ENCODE peak calls at places on chromosomes 12 and 14, in nine cellular contexts. K is Peyer's patch, X is astrocyte of the cerebellum, Z is tibial artery, V is hepatocyte, N is fibroblast of villous mesenchyme, B is Panc1, Y is glutamatergic neuron, U is body of pancreas. C is an unnamed sample.

GRCh38 chr14:41605550-41606248 is 977 bp upstream of the LRFN5 start:
- DNase-seq in B (no peak), U (no peak), X (no peak), Y (peak; percentile 63), N (peak; percentile 38), K (no peak), Z (no peak), V (peak; percentile 56), C (no peak)

GRCh38 chr14:103207404-103208072 is 84.3 kb downstream of the TNFAIP2 start:
- DNase-seq in Y (no peak), B (no peak), Z (no peak), K (no peak), N (peak; percentile 49), V (peak; percentile 59), X (no peak), U (no peak), C (no peak)

GRCh38 chr12:124190301-124191023 is 104.4 kb upstream of the RFLNA start:
- DNase-seq in Z (no peak), X (no peak), B (no peak), N (no peak), K (no peak), V (no peak), U (no peak), Y (no peak), C (no peak)

GRCh38 chr12:104687823-104688573 is 231.2 kb downstream of the CHST11 start:
- DNase-seq in X (no peak), K (no peak), Y (no peak), N (no peak), U (no peak), B (no peak), V (no peak), Z (no peak), C (no peak)

GRCh38 chr12:116864371-116865160 is 16.7 kb downstream of the HRK start:
- DNase-seq in V (no peak), K (no peak), U (no peak), Y (no peak), N (peak; percentile 71), X (peak; percentile 13), Z (no peak), B (no peak), C (peak; percentile 69)

GRCh38 chr14:61368061-61368710 is 46.8 kb downstream of the PRKCH start:
- DNase-seq in Z (no peak), X (no peak), U (no peak), K (no peak), B (no peak), N (no peak), Y (no peak), V (no peak), C (no peak)

GRCh38 chr14:51828017-51828797 is 32.2 kb upstream of the GNG2 start:
- DNase-seq in N (no peak), U (no peak), Y (peak; percentile 55), V (peak; percentile 17), Z (no peak), K (peak; percentile 71), B (no peak), X (peak; percentile 20), C (peak; percentile 72)

GRCh38 chr12:106801830-106802561 is 27.5 kb downstream of the RIC8B start:
- DNase-seq in Y (no peak), Z (no peak), U (no peak), V (no peak), K (no peak), N (no peak), X (no peak), B (no peak), C (no peak)

GRCh38 chr14:41873379-41874034 is 266.8 kb downstream of the LRFN5 start:
- DNase-seq in X (peak; percentile 6), V (no peak), N (peak; percentile 24), B (no peak), U (no peak), Y (no peak), Z (no peak), K (no peak), C (no peak)

GRCh38 chr12:54227376-54227775 is 38.6 kb upstream of the SMUG1 start:
- DNase-seq in V (no peak), N (no peak), Y (peak; percentile 35), K (no peak), U (no peak), B (no peak), X (no peak), Z (no peak), C (no peak)

GRCh38 chr14:49173765-49174373 is 412.3 kb downstream of the RPS29 start:
- DNase-seq in N (peak; percentile 66), V (peak; percentile 84), Y (peak; percentile 82), Z (no peak), X (peak; percentile 72), U (peak; percentile 59), K (peak; percentile 64), B (peak; percentile 50), C (peak; percentile 75)
- TF ChIP-seq CTCF in N (peak; percentile 65), V (peak; percentile 69), Y (peak; percentile 61), Z (peak; percentile 37), X (peak; percentile 77), U (peak; percentile 47), K (no peak), B (peak; percentile 67), C (peak; percentile 71)

DNA sequence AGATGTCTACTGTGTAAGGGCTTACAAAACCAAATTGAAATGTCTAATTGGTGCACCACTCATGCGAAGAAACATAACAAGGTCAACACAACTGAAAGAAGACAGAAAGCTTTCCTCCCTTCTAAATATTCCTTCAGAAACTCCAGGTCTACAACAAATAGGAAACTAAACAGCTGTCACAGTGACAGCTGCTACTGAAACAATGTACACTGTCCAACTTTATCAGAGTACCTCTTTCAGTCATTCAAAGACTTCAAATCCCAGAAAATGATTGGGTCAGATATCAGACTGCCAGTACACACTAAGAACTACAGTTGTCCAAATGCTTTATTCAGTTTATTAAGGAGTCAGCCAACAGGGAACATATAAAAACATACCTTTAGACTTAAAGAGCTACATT is 35.2 kb downstream of the CEP128 start:
- DNase-seq in N (no peak), U (no peak), Z (no peak), K (no peak), B (no peak), X (no peak), V (no peak), Y (no peak), C (no peak)
- TF ChIP-seq CTCF in N (no peak), U (no peak), Z (no peak), K (no peak), B (no peak), X (no peak), V (no peak), Y (no peak), C (no peak)

DNA sequence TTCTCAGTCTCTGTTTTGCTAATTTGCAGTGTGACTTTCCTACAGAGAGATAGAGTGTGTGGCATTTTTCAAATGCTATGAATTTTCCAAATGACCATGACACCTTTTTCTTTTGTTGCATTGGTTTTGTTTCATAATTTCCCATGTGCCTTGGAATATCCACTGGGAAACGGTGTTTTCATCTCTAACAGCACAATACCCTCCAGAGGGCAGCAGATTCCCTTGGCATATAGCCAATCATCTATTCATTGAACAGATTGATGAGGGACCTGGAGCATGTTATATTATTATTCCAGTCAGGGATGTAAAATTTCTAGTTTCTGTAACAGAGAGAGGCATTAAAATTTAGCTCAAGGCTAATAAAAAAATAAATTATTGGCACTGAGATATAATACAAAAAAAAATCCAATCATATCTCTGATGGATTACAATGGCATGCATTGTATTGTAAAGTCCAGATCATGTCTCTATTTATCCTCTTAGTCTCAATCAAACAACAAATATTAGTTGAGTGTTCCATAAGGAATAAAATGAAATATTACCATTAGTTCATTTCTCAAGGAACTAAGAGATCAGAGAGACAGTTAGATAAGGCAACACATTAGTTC is 29.6 kb upstream of the NTN4 start:
- DNase-seq in B (no peak), U (peak; percentile 72), V (peak; percentile 58), N (peak; percentile 49), Z (no peak), Y (peak; percentile 24), X (no peak), K (no peak), C (peak; percentile 73)
- TF ChIP-seq CTCF in B (peak; percentile 59), U (peak; percentile 74), V (peak; percentile 62), N (peak; percentile 58), Z (peak; percentile 46), Y (peak; percentile 36), X (peak; percentile 72), K (no peak), C (peak; percentile 47)

GRCh38 chr12:90029317-90029716 is 320.7 kb upstream of the ATP2B1 start:
- DNase-seq in Z (no peak), U (no peak), X (no peak), Y (no peak), B (no peak), V (no peak), K (no peak), N (no peak), C (no peak)
- TF ChIP-seq CTCF in Z (no peak), U (no peak), X (no peak), Y (no peak), B (no peak), V (no peak), K (no peak), N (no peak), C (no peak)

C was measured in MCF 10A.